ENCODE peak calls at places on chromosome 11, in six cellular contexts. D is fibroblast of pulmonary artery, G is epithelial cell of esophagus, O is AG04450, I is tibial nerve, Z is GM12865. N is an unnamed sample.

GRCh38 chr11:130909650-130910049 is 6.6 kb downstream of the SNX19 start:
- DNase-seq in D (peak; percentile 85), G (peak; percentile 84), O (peak; percentile 64), I (no peak), Z (no peak), N (no peak)

GRCh38 chr11:120674537-120674936 is 163.0 kb downstream of the GRIK4 start:
- DNase-seq in D (peak; percentile 17), G (no peak), O (peak; percentile 6), I (no peak), Z (no peak), N (no peak)

GRCh38 chr11:27158763-27159679 is 118.4 kb downstream of the BBOX1 start:
- DNase-seq in D (peak; percentile 89), G (peak; percentile 81), O (peak; percentile 48), I (peak; percentile 80), Z (peak; percentile 60), N (peak; percentile 53)

GRCh38 chr11:110712643-110713468 is 619 bp upstream of the ARHGAP20 start:
- DNase-seq in D (peak; percentile 67), G (peak; percentile 29), O (no peak), I (peak; percentile 49), Z (no peak), N (no peak)

GRCh38 chr11:2300290-2300935 is 1.3 kb downstream of the C11orf21 start:
- DNase-seq in D (no peak), G (no peak), O (no peak), I (peak; percentile 3), Z (no peak), N (no peak)

GRCh38 chr11:14186376-14186775 is 172.6 kb downstream of the RRAS2 start:
- DNase-seq in D (no peak), G (no peak), O (no peak), I (no peak), Z (no peak), N (no peak)

GRCh38 chr11:116861539-116861938 is 24.1 kb upstream of the APOA1 start:
- DNase-seq in D (peak; percentile 79), G (peak; percentile 69), O (no peak), I (no peak), Z (no peak), N (no peak)

GRCh38 chr11:3104961-3105790 is 48.0 kb upstream of the CARS1 start:
- DNase-seq in D (no peak), G (no peak), O (no peak), I (no peak), Z (no peak), N (no peak)

GRCh38 chr11:46669606-46670243 is 30.7 kb downstream of the ARHGAP1 start:
- DNase-seq in D (no peak), G (no peak), O (no peak), I (no peak), Z (no peak), N (no peak)
- TF ChIP-seq CTCF in D (peak; percentile 13), G (peak; percentile 39), O (peak; percentile 24), I (peak; percentile 9), Z (peak; percentile 16), N (no peak)

GRCh38 chr11:6594142-6594768 is 9.2 kb downstream of the RRP8 start:
- DNase-seq in D (no peak), G (no peak), O (no peak), I (peak; percentile 3), Z (no peak), N (no peak)
- TF ChIP-seq CTCF in D (peak; percentile 10), G (no peak), O (no peak), I (no peak), Z (no peak), N (no peak)

DNA sequence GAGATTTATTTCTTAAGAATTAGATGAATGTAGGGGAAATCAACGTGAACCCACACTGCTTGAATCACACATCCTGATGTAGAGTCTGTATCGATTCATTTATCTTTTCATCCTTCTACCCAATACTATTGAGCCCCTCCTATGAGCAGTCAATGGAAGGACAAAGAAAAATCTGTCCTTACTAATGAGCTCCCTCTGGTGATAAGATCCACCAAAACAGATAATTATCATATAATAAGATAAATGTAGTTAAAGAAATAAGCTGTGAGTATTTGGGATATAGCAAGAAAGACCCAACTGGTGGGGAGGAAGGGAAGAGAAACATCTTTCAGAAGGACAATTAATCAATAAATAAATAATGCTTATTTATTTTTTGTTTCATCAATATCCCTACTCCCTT is 385.1 kb upstream of the CCDC90B start:
- DNase-seq in D (no peak), G (peak; percentile 6), O (no peak), I (no peak), Z (no peak), N (no peak)
- TF ChIP-seq CTCF in D (no peak), G (peak; percentile 22), O (no peak), I (no peak), Z (peak; percentile 4), N (no peak)

DNA sequence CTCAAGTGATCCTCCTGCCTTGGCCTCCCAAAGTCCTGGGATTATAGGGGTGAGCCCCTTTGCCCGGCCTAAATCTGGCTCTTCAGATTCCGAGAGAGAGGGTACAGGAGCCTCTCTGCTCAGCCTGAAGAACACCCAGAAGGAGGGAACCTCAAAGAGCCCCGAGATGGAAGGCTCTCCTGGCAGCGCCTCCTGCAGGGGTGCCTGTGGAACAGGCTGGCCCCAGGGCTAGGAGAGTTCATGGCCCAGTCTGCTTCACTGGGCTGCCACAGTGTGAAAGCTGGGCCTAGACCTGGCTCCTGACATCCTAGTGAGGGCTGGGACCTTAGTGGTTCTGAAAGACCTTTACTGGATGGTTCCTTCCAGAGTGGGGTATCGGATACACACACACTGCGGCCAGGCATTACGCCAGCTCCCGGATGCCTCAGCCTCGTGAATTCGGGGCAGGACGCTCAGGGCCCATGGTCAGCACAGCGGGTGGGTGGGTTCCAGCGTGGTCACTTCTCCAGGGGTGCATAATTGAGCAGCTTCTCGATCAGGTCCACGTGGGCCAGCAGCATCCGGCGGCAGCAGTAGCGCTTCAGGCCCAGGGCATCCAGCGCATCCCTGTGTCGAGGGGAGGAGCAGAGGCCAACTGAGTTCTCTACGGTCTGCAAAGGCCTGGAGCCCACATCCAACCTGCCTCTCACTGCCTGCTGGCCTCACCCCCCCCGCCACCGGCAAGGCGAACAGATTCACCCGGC is 2.3 kb downstream of the POLR2L start:
- DNase-seq in D (no peak), G (peak; percentile 39), O (no peak), I (no peak), Z (no peak), N (no peak)
- TF ChIP-seq CTCF in D (peak; percentile 24), G (peak; percentile 49), O (peak; percentile 24), I (no peak), Z (peak; percentile 32), N (no peak)

DNA sequence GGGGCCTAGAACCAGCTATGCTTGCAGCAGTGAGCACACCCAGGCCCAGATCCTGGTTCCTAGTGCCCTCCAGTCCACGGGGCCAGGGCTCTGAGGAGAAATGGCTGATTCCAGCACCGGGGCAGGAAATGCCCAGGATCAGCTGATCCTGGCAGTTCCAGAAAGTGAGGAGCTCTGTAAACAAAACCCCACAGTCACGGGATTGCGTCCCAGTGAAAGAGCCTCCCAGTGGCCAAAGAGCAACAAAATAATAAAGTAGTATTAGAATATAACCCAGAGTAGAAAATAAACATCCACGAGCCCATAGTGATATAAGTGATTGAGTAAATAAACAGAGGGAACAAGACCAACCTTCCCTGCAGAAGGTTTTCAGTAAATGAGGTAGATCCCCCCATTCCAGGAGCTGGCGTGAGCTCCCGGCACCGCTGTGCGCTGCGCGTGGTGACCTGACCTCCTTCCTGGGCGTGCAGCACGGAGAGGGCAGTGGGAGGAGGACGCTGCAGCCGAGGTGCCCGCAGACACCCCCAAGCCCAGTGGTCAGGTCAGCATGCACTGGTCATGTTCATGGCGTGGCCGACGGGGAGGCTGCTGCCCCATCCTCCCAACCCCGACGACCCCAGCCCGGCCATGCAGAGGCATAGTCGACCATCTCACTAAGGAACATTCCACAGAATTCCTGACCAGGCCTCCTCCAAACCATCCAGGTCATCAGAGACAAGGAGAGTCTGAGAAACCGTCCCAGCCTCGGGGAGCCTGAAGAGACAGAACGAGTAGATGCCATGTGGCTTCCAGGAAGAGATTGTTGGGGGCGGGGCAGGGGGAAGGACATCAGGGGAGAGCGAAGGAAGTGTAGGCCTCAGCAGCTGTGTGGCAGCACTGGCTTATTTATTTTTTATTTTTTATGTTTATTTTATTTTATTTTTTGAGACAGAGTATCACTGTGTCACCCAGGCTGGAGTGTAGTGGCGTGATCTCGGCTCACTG is 19.9 kb downstream of the PTDSS2 start:
- DNase-seq in D (peak; percentile 88), G (peak; percentile 46), O (peak; percentile 50), I (peak; percentile 63), Z (no peak), N (no peak)
- TF ChIP-seq CTCF in D (peak; percentile 29), G (peak; percentile 33), O (peak; percentile 43), I (no peak), Z (no peak), N (no peak)

GRCh38 chr11:69674886-69675714 is at the start of gene LTO1:
- DNase-seq in D (peak; percentile 96), G (peak; percentile 97), O (peak; percentile 88), I (peak; percentile 92), Z (peak; percentile 96), N (peak; percentile 97)
- TF ChIP-seq CTCF in D (no peak), G (peak; percentile 7), O (no peak), I (no peak), Z (no peak), N (no peak)

GRCh38 chr11:74701351-74701750 is 29.9 kb downstream of the CHRDL2 start:
- DNase-seq in D (no peak), G (no peak), O (no peak), I (no peak), Z (peak; percentile 55), N (no peak)
- TF ChIP-seq CTCF in D (peak; percentile 25), G (no peak), O (peak; percentile 23), I (no peak), Z (peak; percentile 53), N (no peak)

GRCh38 chr11:66417000-66417399 is 3.8 kb upstream of the NPAS4 start:
- DNase-seq in D (no peak), G (no peak), O (no peak), I (no peak), Z (no peak), N (no peak)

GRCh38 chr11:66419825-66420224 is 1.0 kb upstream of the NPAS4 start:
- DNase-seq in D (no peak), G (no peak), O (no peak), I (no peak), Z (no peak), N (no peak)

GRCh38 chr11:66420671-66421476 is at the start of gene NPAS4:
- DNase-seq in D (no peak), G (no peak), O (no peak), I (no peak), Z (no peak), N (no peak)

GRCh38 chr11:66418986-66419308 is 1.9 kb upstream of the NPAS4 start:
- DNase-seq in D (no peak), G (no peak), O (no peak), I (no peak), Z (no peak), N (no peak)

DNA sequence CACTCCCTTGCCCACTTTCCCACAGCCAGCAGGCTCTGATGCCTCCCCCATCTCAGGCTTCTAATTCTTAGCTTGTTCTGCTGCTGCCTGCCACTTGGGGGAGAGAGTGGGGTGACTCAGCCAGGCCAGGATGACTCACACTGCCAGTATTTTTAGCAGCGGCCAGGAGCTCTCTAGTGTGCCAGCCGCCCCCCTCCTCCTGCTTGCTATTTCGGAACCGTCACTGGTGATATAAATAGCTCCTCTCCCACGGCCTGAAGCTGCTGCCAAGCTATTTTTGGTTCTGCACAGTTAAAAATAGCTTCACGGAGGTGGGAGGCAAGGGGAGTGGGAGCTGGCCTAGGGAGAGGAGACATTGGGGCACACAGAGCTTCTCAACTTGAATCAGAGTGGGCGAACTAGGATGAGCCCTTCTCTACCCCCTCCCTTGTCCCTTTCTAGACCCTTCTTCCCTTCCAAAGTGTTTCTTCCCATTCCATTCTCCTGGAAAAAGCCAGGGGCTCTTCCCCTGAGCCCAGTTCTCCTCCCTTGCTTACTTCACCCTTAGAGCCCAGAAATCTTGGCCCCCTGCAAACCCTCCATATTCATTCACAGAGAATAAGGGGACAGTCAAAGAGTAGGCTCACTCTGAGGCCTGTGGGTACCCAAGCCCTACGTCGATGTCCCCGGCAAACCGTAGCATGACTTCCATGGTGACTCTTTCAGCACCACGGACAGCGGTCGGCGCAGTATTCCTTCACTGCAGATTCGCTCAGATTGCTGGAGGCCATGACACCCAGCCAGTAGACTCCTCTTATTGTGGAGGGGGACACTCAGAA is 2.5 kb upstream of the NPAS4 start:
- DNase-seq in D (peak; percentile 93), G (peak; percentile 90), O (peak; percentile 91), I (peak; percentile 45), Z (peak; percentile 57), N (peak; percentile 77)
- TF ChIP-seq CTCF in D (peak; percentile 51), G (peak; percentile 64), O (peak; percentile 67), I (peak; percentile 12), Z (peak; percentile 42), N (peak; percentile 66)